ENCODE peak calls at places on chromosomes 4 and X, in five cellular contexts. H is IMR-90, L is breast epithelium, M is foreskin fibroblast, C is tibial nerve. Z is an unnamed sample.

GRCh38 chr4:154954117-154954516 is 173.0 kb downstream of the RBM46 start:
- DNase-seq in C (no peak), M (no peak), L (no peak), H (no peak), Z (no peak)

GRCh38 chrX:153635788-153636668 is 11.0 kb upstream of the DUSP9 start:
- DNase-seq in H (no peak), M (peak), L (no peak), C (no peak), Z (no peak)

GRCh38 chrX:154444001-154444754 is at the start of gene FAM50A:
- DNase-seq in M (peak), C (peak), H (peak), L (peak), Z (peak)

GRCh38 chr4:39036172-39036571 is 4.0 kb upstream of the TMEM156 start:
- DNase-seq in H (peak), C (no peak), L (no peak), M (peak), Z (no peak)

GRCh38 chr4:14289708-14290107 is 662.2 kb upstream of the BOD1L1 start:
- DNase-seq in M (no peak), C (no peak), L (no peak), H (no peak), Z (no peak)

GRCh38 chr4:67030636-67031035 is 514.7 kb downstream of the CENPC start:
- DNase-seq in H (no peak), L (no peak), M (no peak), C (no peak), Z (no peak)

GRCh38 chr4:118410143-118410542 is 57.3 kb upstream of the PRSS12 start:
- DNase-seq in M (peak), C (no peak), H (peak), L (no peak), Z (no peak)

GRCh38 chr4:56723831-56724230 is 42.7 kb upstream of the HOPX start:
- DNase-seq in H (no peak), M (no peak), L (no peak), C (no peak), Z (no peak)

GRCh38 chr4:105093975-105094374 is 52.7 kb upstream of the TET2 start:
- DNase-seq in H (peak), L (no peak), M (no peak), C (no peak), Z (no peak)

GRCh38 chrX:82676386-82676785 is 831.7 kb upstream of the POU3F4 start:
- DNase-seq in H (no peak), M (no peak), L (no peak), C (no peak), Z (no peak)
- TF ChIP-seq CTCF in H (peak), M (no peak), L (no peak), C (no peak), Z (no peak)

DNA sequence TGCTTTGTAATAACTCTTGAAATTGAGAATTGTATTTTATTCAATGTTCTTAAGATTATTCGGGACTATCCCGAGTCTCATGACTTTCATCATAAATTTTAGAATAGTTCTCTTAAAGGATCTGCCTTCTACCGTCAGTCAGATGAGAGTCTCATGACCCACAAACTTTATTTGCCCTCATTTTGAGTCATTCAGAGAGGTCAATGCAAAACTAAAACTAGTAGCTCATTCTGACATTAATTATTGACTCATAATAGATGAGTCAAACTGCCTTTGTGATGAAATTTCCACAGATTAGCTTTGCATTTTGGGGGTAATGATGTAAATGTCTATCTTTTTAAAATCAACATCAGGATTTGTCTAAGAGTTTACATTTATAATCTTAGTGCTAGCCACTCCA is 1527.3 kb downstream of the TECRL start:
- DNase-seq in H (no peak), C (no peak), M (no peak), L (no peak), Z (no peak)
- TF ChIP-seq CTCF in H (no peak), C (no peak), M (no peak), L (no peak), Z (no peak)

GRCh38 chrX:71581210-71581609 is 3.0 kb downstream of the GCNA start:
- DNase-seq in H (no peak), L (no peak), C (no peak), M (no peak), Z (no peak)

DNA sequence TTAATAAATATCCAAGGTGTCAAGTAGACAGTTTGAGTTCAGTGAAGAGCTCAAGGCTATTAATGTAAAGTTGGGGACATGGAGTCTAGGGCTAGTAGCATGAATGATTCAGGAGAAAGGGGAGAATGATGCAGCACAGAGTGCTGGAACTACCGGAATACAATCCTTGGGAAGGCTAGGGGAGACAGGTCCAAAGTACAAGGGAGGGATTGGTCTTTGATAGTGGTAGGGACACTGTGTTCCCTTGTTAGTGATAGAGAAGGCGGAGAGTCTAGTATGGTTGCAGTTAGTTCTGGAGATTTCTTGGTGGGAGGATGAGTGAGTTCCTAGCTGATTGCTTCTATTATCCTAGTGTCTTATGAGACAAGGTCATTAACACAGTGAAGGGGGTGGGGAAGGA is 8.7 kb downstream of the GCNA start:
- DNase-seq in C (no peak), H (no peak), L (no peak), M (no peak), Z (no peak)
- TF ChIP-seq CTCF in C (no peak), H (no peak), L (no peak), M (no peak), Z (no peak)

GRCh38 chrX:134999469-134999868 is 8.7 kb downstream of the SMIM10 start:
- DNase-seq in M (peak), C (no peak), H (peak), L (no peak), Z (no peak)
- TF ChIP-seq CTCF in M (peak), C (peak), H (peak), L (no peak), Z (no peak)